ENCODE peak calls at places on chromosomes 5 and 9, in five cellular contexts. One of them, this sample, is unnamed. For H3K4me1 and H3K36me3, the result is how much of the 10 kb centered on the place peaks cover.

GRCh38 chr5:37940931-37941623 is 101.2 kb upstream of the GDNF start:
- DNase-seq in spleen: no peak
- DNase-seq in suprapubic skin: no peak
- DNase-seq in hepatocyte: no peak
- DNase-seq in tibial artery: no peak
- DNase-seq in this sample: no peak

GRCh38 chr5:172421-172820 is 18.9 kb upstream of the LRRC14B start:
- DNase-seq in hepatocyte: no peak
- DNase-seq in spleen: peak
- DNase-seq in tibial artery: no peak
- DNase-seq in suprapubic skin: no peak
- DNase-seq in this sample: no peak

GRCh38 chr9:22863736-22864135 is 417.1 kb downstream of the DMRTA1 start:
- DNase-seq in tibial artery: no peak
- DNase-seq in suprapubic skin: no peak
- DNase-seq in spleen: no peak
- DNase-seq in hepatocyte: no peak
- DNase-seq in this sample: no peak

GRCh38 chr9:114804504-114804903 is 1.3 kb downstream of the TNFSF15 start:
- DNase-seq in spleen: no peak
- DNase-seq in tibial artery: no peak
- DNase-seq in hepatocyte: peak
- DNase-seq in suprapubic skin: no peak
- DNase-seq in this sample: peak

GRCh38 chr5:9852686-9853085 is 222.5 kb upstream of the TAS2R1 start:
- DNase-seq in tibial artery: no peak
- DNase-seq in hepatocyte: no peak
- DNase-seq in suprapubic skin: no peak
- DNase-seq in spleen: no peak
- DNase-seq in this sample: no peak

GRCh38 chr9:92501671-92502393 is 19.5 kb upstream of the ASPN start:
- DNase-seq in spleen: no peak
- DNase-seq in hepatocyte: peak
- DNase-seq in tibial artery: peak
- DNase-seq in suprapubic skin: no peak
- DNase-seq in this sample: no peak

GRCh38 chr5:143308726-143309125 is 94.8 kb downstream of the NR3C1 start:
- DNase-seq in hepatocyte: no peak
- DNase-seq in spleen: no peak
- DNase-seq in tibial artery: no peak
- DNase-seq in suprapubic skin: no peak
- DNase-seq in this sample: no peak

GRCh38 chr9:121815084-121815483 is 163.7 kb downstream of the DAB2IP start:
- DNase-seq in spleen: no peak
- DNase-seq in tibial artery: peak
- DNase-seq in suprapubic skin: no peak
- DNase-seq in hepatocyte: no peak
- DNase-seq in this sample: no peak

GRCh38 chr9:32426278-32426939 is 42.0 kb downstream of the ACO1 start:
- DNase-seq in tibial artery: no peak
- DNase-seq in suprapubic skin: no peak
- DNase-seq in spleen: no peak
- DNase-seq in hepatocyte: peak
- DNase-seq in this sample: no peak

GRCh38 chr5:17077447-17078233 is 139.8 kb upstream of the BASP1 start:
- DNase-seq in suprapubic skin: no peak
- DNase-seq in spleen: no peak
- DNase-seq in tibial artery: no peak
- DNase-seq in hepatocyte: no peak
- DNase-seq in this sample: no peak

GRCh38 chr5:53161876-53162275 is 52.3 kb upstream of the MOCS2 start:
- DNase-seq in spleen: no peak
- DNase-seq in tibial artery: no peak
- DNase-seq in hepatocyte: no peak
- DNase-seq in suprapubic skin: no peak
- DNase-seq in this sample: no peak

GRCh38 chr9:137049544-137050449 is 3.8 kb upstream of the NPDC1 start:
- DNase-seq in tibial artery: no peak
- DNase-seq in spleen: no peak
- DNase-seq in suprapubic skin: no peak
- DNase-seq in hepatocyte: peak
- DNase-seq in this sample: no peak

GRCh38 chr5:181204561-181205401 is at the start of gene TRIM7:
- DNase-seq in tibial artery: peak
- DNase-seq in suprapubic skin: peak
- DNase-seq in spleen: peak
- DNase-seq in hepatocyte: peak
- DNase-seq in this sample: peak

GRCh38 chr5:53446908-53447307 is 33.5 kb upstream of the FST start:
- DNase-seq in suprapubic skin: no peak
- DNase-seq in spleen: no peak
- DNase-seq in hepatocyte: no peak
- DNase-seq in tibial artery: no peak
- DNase-seq in this sample: no peak

GRCh38 chr9:137825324-137825991 is 52.1 kb upstream of the CACNA1B start:
- DNase-seq in spleen: peak
- DNase-seq in hepatocyte: no peak
- DNase-seq in tibial artery: no peak
- DNase-seq in suprapubic skin: peak
- DNase-seq in this sample: no peak

GRCh38 chr9:132670816-132671371 is 630 bp downstream of the GTF3C4 start:
- DNase-seq in tibial artery: peak
- DNase-seq in suprapubic skin: peak
- DNase-seq in spleen: peak
- DNase-seq in hepatocyte: peak
- DNase-seq in this sample: peak

GRCh38 chr9:96302021-96302420 is at the start of gene HSD17B3:
- DNase-seq in tibial artery: no peak
- DNase-seq in hepatocyte: no peak
- DNase-seq in spleen: no peak
- DNase-seq in suprapubic skin: no peak
- DNase-seq in this sample: no peak

GRCh38 chr5:149464796-149465489 is 85.9 kb upstream of the IL17B start:
- DNase-seq in spleen: peak
- DNase-seq in tibial artery: peak
- DNase-seq in suprapubic skin: no peak
- DNase-seq in hepatocyte: peak
- DNase-seq in this sample: no peak

GRCh38 chr9:82410306-82410705 is 421.7 kb downstream of the SPATA31D1 start:
- DNase-seq in tibial artery: no peak
- DNase-seq in spleen: no peak
- DNase-seq in suprapubic skin: no peak
- DNase-seq in hepatocyte: peak
- DNase-seq in this sample: no peak

GRCh38 chr9:133375116-133375723 is 640 bp downstream of the SURF4 start:
- DNase-seq in suprapubic skin: no peak
- DNase-seq in hepatocyte: peak
- DNase-seq in tibial artery: no peak
- DNase-seq in spleen: no peak
- DNase-seq in this sample: no peak

GRCh38 chr5:32805966-32806626 is 95.0 kb downstream of the NPR3 start:
- DNase-seq in spleen: no peak
- DNase-seq in hepatocyte: peak
- DNase-seq in tibial artery: no peak
- DNase-seq in suprapubic skin: no peak
- DNase-seq in this sample: no peak

GRCh38 chr5:50684721-50685120 is 18.3 kb downstream of the PARP8 start:
- DNase-seq in suprapubic skin: no peak
- DNase-seq in spleen: no peak
- DNase-seq in tibial artery: no peak
- DNase-seq in hepatocyte: no peak
- DNase-seq in this sample: no peak

GRCh38 chr5:59577485-59577884 is 316.0 kb downstream of the PDE4D start:
- DNase-seq in hepatocyte: no peak
- DNase-seq in spleen: no peak
- DNase-seq in tibial artery: no peak
- DNase-seq in suprapubic skin: no peak
- DNase-seq in this sample: no peak

GRCh38 chr5:14728109-14728938 is 63.8 kb downstream of the OTULIN start:
- DNase-seq in spleen: no peak
- DNase-seq in tibial artery: no peak
- DNase-seq in hepatocyte: peak
- DNase-seq in suprapubic skin: no peak
- DNase-seq in this sample: no peak

GRCh38 chr5:115979628-115980041 is 17.4 kb downstream of the LVRN start:
- DNase-seq in hepatocyte: no peak
- DNase-seq in suprapubic skin: no peak
- DNase-seq in tibial artery: no peak
- DNase-seq in spleen: no peak
- DNase-seq in this sample: no peak

GRCh38 chr9:136975624-136976023 is 1.7 kb upstream of the PTGDS start:
- DNase-seq in hepatocyte: no peak
- DNase-seq in spleen: peak
- DNase-seq in tibial artery: no peak
- DNase-seq in suprapubic skin: no peak
- DNase-seq in this sample: no peak

GRCh38 chr9:92706218-92706940 is 36.4 kb upstream of the IPPK start:
- DNase-seq in suprapubic skin: no peak
- DNase-seq in tibial artery: peak
- DNase-seq in hepatocyte: no peak
- DNase-seq in spleen: no peak
- DNase-seq in this sample: no peak

GRCh38 chr5:10528056-10528816 is 35.6 kb upstream of the ANKRD33B start:
- DNase-seq in tibial artery: peak
- DNase-seq in spleen: no peak
- DNase-seq in suprapubic skin: no peak
- DNase-seq in hepatocyte: no peak
- DNase-seq in this sample: no peak

GRCh38 chr9:80049096-80049495 is 477.3 kb downstream of the TLE4 start:
- DNase-seq in spleen: no peak
- DNase-seq in hepatocyte: no peak
- DNase-seq in suprapubic skin: no peak
- DNase-seq in tibial artery: no peak
- DNase-seq in this sample: no peak

GRCh38 chr9:124835026-124835501 is 18.2 kb upstream of the WDR38 start:
- DNase-seq in suprapubic skin: no peak
- DNase-seq in spleen: no peak
- DNase-seq in hepatocyte: peak
- DNase-seq in tibial artery: peak
- DNase-seq in this sample: peak

GRCh38 chr5:181069767-181070491 is 29.9 kb downstream of the BTNL9 start:
- DNase-seq in tibial artery: no peak
- DNase-seq in suprapubic skin: no peak
- DNase-seq in spleen: no peak
- DNase-seq in hepatocyte: no peak
- DNase-seq in this sample: no peak

GRCh38 chr5:78592735-78593386 is 55.7 kb downstream of the LHFPL2 start:
- DNase-seq in spleen: no peak
- DNase-seq in tibial artery: no peak
- DNase-seq in suprapubic skin: no peak
- DNase-seq in hepatocyte: no peak
- DNase-seq in this sample: no peak
- H3K4me1 ChIP-seq in spleen: under half
- H3K4me1 ChIP-seq in tibial artery: under half
- H3K4me1 ChIP-seq in suprapubic skin: under half
- H3K4me1 ChIP-seq in hepatocyte: half or more
- H3K4me1 ChIP-seq in this sample: under half

GRCh38 chr5:151125421-151125820 is 32.2 kb downstream of the ANXA6 start:
- DNase-seq in hepatocyte: no peak
- DNase-seq in spleen: no peak
- DNase-seq in suprapubic skin: no peak
- DNase-seq in tibial artery: no peak
- DNase-seq in this sample: no peak

GRCh38 chr5:151121652-151122051 is 35.9 kb downstream of the ANXA6 start:
- DNase-seq in suprapubic skin: no peak
- DNase-seq in tibial artery: no peak
- DNase-seq in hepatocyte: no peak
- DNase-seq in spleen: no peak
- DNase-seq in this sample: no peak

GRCh38 chr5:151121095-151121494 is 36.5 kb downstream of the ANXA6 start:
- DNase-seq in suprapubic skin: no peak
- DNase-seq in spleen: no peak
- DNase-seq in hepatocyte: no peak
- DNase-seq in tibial artery: no peak
- DNase-seq in this sample: no peak

GRCh38 chr5:151123897-151124751 is 33.5 kb downstream of the ANXA6 start:
- DNase-seq in suprapubic skin: no peak
- DNase-seq in spleen: peak
- DNase-seq in tibial artery: peak
- DNase-seq in hepatocyte: no peak
- DNase-seq in this sample: peak

GRCh38 chr5:151122828-151123227 is 34.8 kb downstream of the ANXA6 start:
- DNase-seq in suprapubic skin: no peak
- DNase-seq in hepatocyte: no peak
- DNase-seq in spleen: no peak
- DNase-seq in tibial artery: no peak
- DNase-seq in this sample: no peak
- H3K36me3 ChIP-seq in suprapubic skin: half or more
- H3K36me3 ChIP-seq in hepatocyte: under half
- H3K36me3 ChIP-seq in spleen: half or more
- H3K36me3 ChIP-seq in tibial artery: half or more
- H3K36me3 ChIP-seq in this sample: under half

DNA sequence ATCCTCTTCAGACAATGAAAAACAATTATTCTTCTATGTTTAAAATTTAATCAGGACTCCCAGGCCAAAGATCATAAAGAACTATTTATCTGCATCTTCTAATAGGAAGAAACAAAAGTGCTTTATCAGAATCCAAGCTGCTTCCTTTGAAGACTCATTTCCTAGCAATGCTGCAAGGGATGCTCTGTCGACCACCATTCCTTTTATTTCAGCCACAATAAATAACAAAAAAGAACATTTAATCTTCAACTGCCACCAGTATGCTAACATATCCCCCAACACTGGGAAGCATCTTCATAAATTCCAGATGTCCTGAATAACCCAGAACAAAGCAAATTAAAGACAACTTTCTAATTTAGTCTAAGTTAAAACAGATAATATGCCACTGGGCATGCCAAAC is 68.7 kb downstream of the PKD2L2 start:
- DNase-seq in hepatocyte: no peak
- DNase-seq in suprapubic skin: no peak
- DNase-seq in tibial artery: no peak
- DNase-seq in spleen: no peak
- DNase-seq in this sample: no peak
- H3K4me1 ChIP-seq in hepatocyte: under half
- H3K4me1 ChIP-seq in suprapubic skin: under half
- H3K4me1 ChIP-seq in tibial artery: under half
- H3K4me1 ChIP-seq in spleen: under half
- H3K4me1 ChIP-seq in this sample: under half

DNA sequence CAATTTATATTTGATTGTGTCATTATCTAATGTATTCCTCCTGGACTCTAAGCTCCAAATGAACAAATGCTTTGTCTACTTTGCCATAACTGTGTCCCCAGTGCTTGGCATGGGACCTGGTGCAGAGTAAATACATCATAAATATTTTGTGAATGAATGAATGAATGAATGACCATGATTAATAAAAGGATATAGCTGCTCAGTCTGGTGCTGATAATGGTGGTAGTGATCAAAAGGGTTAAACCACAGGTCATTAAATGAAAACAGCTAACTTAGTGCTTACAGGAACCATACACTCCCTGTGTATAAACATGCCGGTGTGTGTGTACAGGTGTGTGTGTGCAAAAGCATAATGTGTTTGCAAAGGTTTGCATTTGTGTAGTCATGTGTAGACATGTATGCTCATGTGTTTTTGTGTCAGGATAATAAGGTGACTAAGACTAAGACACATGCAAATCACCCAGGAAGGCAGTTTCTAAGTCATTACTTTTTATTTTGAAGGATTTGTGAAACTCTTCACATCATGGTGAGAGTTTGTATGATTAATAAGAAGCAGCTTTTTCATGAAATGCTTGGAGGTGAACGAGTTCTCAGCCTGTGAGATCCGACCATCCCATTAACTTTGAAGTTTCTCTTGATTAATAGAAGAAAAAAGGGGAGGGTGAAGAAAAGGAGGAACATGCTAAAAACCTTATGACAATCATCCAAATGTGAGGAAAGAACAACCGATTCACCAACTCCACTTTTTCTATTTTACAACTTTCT is 24.6 kb downstream of the SPARC start:
- DNase-seq in suprapubic skin: no peak
- DNase-seq in hepatocyte: no peak
- DNase-seq in spleen: no peak
- DNase-seq in tibial artery: no peak
- DNase-seq in this sample: no peak
- H3K36me3 ChIP-seq in suprapubic skin: under half
- H3K36me3 ChIP-seq in hepatocyte: under half
- H3K36me3 ChIP-seq in spleen: under half
- H3K36me3 ChIP-seq in tibial artery: under half
- H3K36me3 ChIP-seq in this sample: under half

This sample was measured in kidney.